ENCODE peak calls at places on chromosomes 12 and 14, in four cellular contexts. C, Q, M and G are unnamed samples.

GRCh38 chr12:116092162-116092561 is 185.3 kb downstream of the MED13L start:
- DNase-seq in C (no peak), Q (no peak), M (no peak), G (no peak)

GRCh38 chr12:127445583-127445982 is 821.4 kb upstream of the TMEM132C start:
- DNase-seq in C (no peak), Q (no peak), M (no peak), G (no peak)

GRCh38 chr12:16329594-16329993 is 17.9 kb upstream of the MGST1 start:
- DNase-seq in C (no peak), Q (no peak), M (no peak), G (no peak)

GRCh38 chr12:10543499-10543898 is 37.8 kb downstream of the EIF2S3B start:
- DNase-seq in C (peak; percentile 49), Q (no peak), M (no peak), G (no peak)

GRCh38 chr12:54017027-54017788 is 8.4 kb downstream of the HOXC8 start:
- DNase-seq in C (no peak), Q (no peak), M (peak; percentile 71), G (peak; percentile 80)

GRCh38 chr14:77238356-77238755 is 32.6 kb downstream of the NGB start:
- DNase-seq in C (no peak), Q (no peak), M (no peak), G (no peak)

GRCh38 chr14:77950371-77950770 is 150.5 kb downstream of the ADCK1 start:
- DNase-seq in C (no peak), Q (no peak), M (no peak), G (no peak)

GRCh38 chr12:131057211-131057721 is 103.6 kb downstream of the ADGRD1 start:
- DNase-seq in C (no peak), Q (no peak), M (no peak), G (no peak)

GRCh38 chr14:50619569-50620141 is 48.5 kb downstream of the SAV1 start:
- DNase-seq in C (peak; percentile 21), Q (peak; percentile 38), M (peak; percentile 27), G (peak; percentile 55)

GRCh38 chr14:70649803-70650202 is 8.1 kb downstream of the TTC9 start:
- DNase-seq in C (no peak), Q (no peak), M (no peak), G (no peak)

GRCh38 chr12:10385181-10385613 is 4.6 kb downstream of the KLRK1 start:
- DNase-seq in C (no peak), Q (peak; percentile 39), M (no peak), G (peak; percentile 41)

GRCh38 chr14:95313707-95314106 is 6.0 kb downstream of the CLMN start:
- DNase-seq in C (no peak), Q (peak; percentile 61), M (no peak), G (peak; percentile 51)

GRCh38 chr12:20211537-20211936 is 156.8 kb upstream of the PDE3A start:
- DNase-seq in C (no peak), Q (no peak), M (no peak), G (no peak)

GRCh38 chr12:62319058-62319457 is 58.9 kb downstream of the USP15 start:
- DNase-seq in C (no peak), Q (no peak), M (no peak), G (no peak)

GRCh38 chr12:64790166-64790565 is 31.0 kb upstream of the GNS start:
- DNase-seq in C (no peak), Q (no peak), M (no peak), G (no peak)

GRCh38 chr14:35556548-35556947 is 22.6 kb downstream of the INSM2 start:
- DNase-seq in C (no peak), Q (no peak), M (peak; percentile 71), G (no peak)

GRCh38 chr14:72565917-72566316 is 328.0 kb downstream of the DPF3 start:
- DNase-seq in C (no peak), Q (no peak), M (peak; percentile 40), G (no peak)

GRCh38 chr12:15749937-15750336 is 39.3 kb downstream of the EPS8 start:
- DNase-seq in C (no peak), Q (no peak), M (no peak), G (no peak)

GRCh38 chr14:106094654-106095189 is 568.3 kb downstream of the TMEM121 start:
- DNase-seq in C (no peak), Q (peak; percentile 42), M (no peak), G (peak; percentile 48)

GRCh38 chr12:70398862-70399261 is 32.8 kb downstream of the KCNMB4 start:
- DNase-seq in C (no peak), Q (no peak), M (no peak), G (no peak)

GRCh38 chr14:100165825-100166520 is 6.5 kb upstream of the DEGS2 start:
- DNase-seq in C (no peak), Q (no peak), M (no peak), G (no peak)

GRCh38 chr14:57182760-57183503 is 85.8 kb downstream of the EXOC5 start:
- DNase-seq in C (no peak), Q (peak; percentile 15), M (peak; percentile 39), G (peak; percentile 34)

GRCh38 chr12:77151030-77151429 is 85.7 kb upstream of the E2F7 start:
- DNase-seq in C (no peak), Q (no peak), M (no peak), G (no peak)

GRCh38 chr12:47818382-47818700 is 1.4 kb downstream of the HDAC7 start:
- DNase-seq in C (no peak), Q (no peak), M (no peak), G (no peak)

GRCh38 chr14:31230559-31230958 is 23.0 kb upstream of the HECTD1 start:
- DNase-seq in C (no peak), Q (no peak), M (no peak), G (no peak)

GRCh38 chr12:54723653-54724256 is 75.6 kb upstream of the DCD start:
- DNase-seq in C (no peak), Q (no peak), M (no peak), G (no peak)

GRCh38 chr12:109757671-109758265 is 44.1 kb downstream of the FAM222A start:
- DNase-seq in C (no peak), Q (no peak), M (peak; percentile 7), G (no peak)

GRCh38 chr12:113155060-113155459 is 5.5 kb downstream of the CFAP73 start:
- DNase-seq in C (no peak), Q (no peak), M (no peak), G (no peak)

GRCh38 chr14:54471641-54472040 is 17.1 kb downstream of the GMFB start:
- DNase-seq in C (no peak), Q (no peak), M (no peak), G (no peak)

GRCh38 chr14:84036863-84037262 is 1493.1 kb upstream of the FLRT2 start:
- DNase-seq in C (peak; percentile 3), Q (no peak), M (no peak), G (no peak)

GRCh38 chr12:30847259-30847658 is 79.3 kb upstream of the TSPAN11 start:
- DNase-seq in C (peak; percentile 28), Q (peak; percentile 66), M (peak; percentile 44), G (no peak)

GRCh38 chr12:6382371-6382770 is 1.6 kb upstream of the LTBR start:
- DNase-seq in C (no peak), Q (no peak), M (no peak), G (no peak)
- H3K4me1 ChIP-seq in C (no peaks in the 10 kb centered on the region), Q (peaks cover 62% of the 10 kb centered on the region), M (no peaks in the 10 kb centered on the region), G (peaks cover 43% of the 10 kb centered on the region)

GRCh38 chr12:90585640-90586304 is 369.2 kb downstream of the CCER1 start:
- DNase-seq in C (no peak), Q (no peak), M (no peak), G (no peak)
- TF ChIP-seq PBX3 in C (no peak), Q (no peak), M (no peak), G (no peak)

DNA sequence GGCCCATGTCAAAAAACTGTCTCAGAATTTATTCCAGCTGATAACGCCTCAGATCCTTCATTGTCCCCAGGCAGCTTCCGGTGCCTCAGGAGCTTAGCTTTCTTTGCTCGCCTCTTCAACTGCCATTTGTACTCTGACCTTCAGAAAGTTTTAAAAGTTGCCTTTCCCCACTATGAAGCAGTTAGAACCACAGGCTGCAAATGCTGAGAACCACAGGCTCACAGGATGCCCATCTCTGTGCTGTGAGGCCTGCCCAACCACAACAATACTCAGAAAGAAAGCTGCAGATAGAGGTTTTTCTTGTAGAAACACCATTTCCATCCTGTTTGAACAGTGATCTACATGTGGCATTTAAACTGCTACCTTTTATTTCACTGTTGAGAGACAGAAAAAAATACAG is 131.1 kb downstream of the PRKCH start:
- DNase-seq in C (no peak), Q (no peak), M (no peak), G (no peak)
- H3K27ac ChIP-seq in C (peak overlapping the region; percentile 30), Q (no peak overlapping the region), M (no peak overlapping the region), G (no peak overlapping the region)

GRCh38 chr12:78700565-78700964 is 164.0 kb upstream of the SYT1 start:
- DNase-seq in C (no peak), Q (no peak), M (no peak), G (no peak)
- H3K4me1 ChIP-seq in C (no peaks in the 10 kb centered on the region), Q (no peaks in the 10 kb centered on the region), M (no peaks in the 10 kb centered on the region), G (peaks cover 35% of the 10 kb centered on the region)

DNA sequence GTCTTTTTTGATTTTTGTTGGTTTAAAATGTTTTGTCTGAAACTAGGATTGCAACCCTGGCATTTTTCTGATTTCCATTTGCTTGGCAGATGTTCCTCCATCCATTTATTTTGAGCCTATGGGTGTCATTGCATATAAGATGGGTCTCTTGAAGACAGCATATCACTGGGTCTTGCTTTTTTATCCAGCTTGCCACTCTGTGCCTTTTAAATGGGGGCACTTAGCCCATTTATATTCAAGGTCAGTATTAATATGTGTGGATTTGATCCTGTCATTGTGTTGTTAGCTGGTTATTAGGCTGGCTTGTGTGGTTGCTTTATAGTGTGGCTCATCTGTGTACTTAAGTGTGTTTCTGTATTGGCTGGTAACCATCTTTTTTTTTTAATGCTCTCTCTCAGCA is 139.6 kb downstream of the CEP83 start:
- DNase-seq in C (no peak), Q (no peak), M (no peak), G (no peak)
- TF ChIP-seq PBX3 in C (no peak), Q (no peak), M (no peak), G (no peak)

DNA sequence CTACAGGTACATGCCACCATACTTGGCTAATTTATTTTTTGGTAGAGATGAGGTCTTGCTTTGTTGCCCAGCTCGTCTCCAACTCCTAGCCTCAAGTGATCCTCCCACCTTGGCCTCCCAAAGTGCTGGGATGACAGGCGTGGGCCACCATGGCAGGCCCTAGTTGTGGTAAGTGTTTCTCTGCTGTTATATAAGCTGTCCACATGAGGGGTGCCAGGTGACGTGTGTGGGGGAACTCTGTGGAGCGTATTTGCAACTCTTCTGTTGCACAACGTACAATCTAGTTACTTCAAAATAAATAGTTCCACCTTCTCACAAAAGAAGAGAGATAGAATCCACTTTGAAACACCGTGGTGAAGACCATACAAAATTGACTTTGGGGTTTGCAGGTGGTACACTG is 125.1 kb downstream of the NCOR2 start:
- DNase-seq in C (no peak), Q (no peak), M (no peak), G (no peak)
- H3K27ac ChIP-seq in C (no peak overlapping the region), Q (no peak overlapping the region), M (no peak overlapping the region), G (no peak overlapping the region)

GRCh38 chr12:65923228-65923627 is 98.9 kb downstream of the HMGA2 start:
- DNase-seq in C (no peak), Q (no peak), M (no peak), G (no peak)
- H3K4me1 ChIP-seq in C (peaks cover 9% of the 10 kb centered on the region), Q (peaks cover 62% of the 10 kb centered on the region), M (no peaks in the 10 kb centered on the region), G (peaks cover 15% of the 10 kb centered on the region)

GRCh38 chr12:123044351-123044750 is 63.9 kb downstream of the ARL6IP4 start:
- DNase-seq in C (no peak), Q (no peak), M (no peak), G (no peak)
- TF ChIP-seq PBX3 in C (no peak), Q (no peak), M (no peak), G (no peak)